ENCODE peak calls at places on chromosomes 4 and X, in four cellular contexts. L, C, A and R are unnamed samples.

GRCh38 chr4:144645621-144646522 is at the start of gene HHIP:
- DNase-seq in A (no peak), C (no peak), L (peak; percentile 47), R (no peak)

GRCh38 chrX:39301041-39301440 is 499.8 kb downstream of the MID1IP1 start:
- DNase-seq in L (no peak), A (no peak), C (no peak), R (no peak)

GRCh38 chr4:150591284-150591874 is 9.4 kb downstream of the MAB21L2 start:
- DNase-seq in A (no peak), L (peak; percentile 38), C (no peak), R (no peak)

GRCh38 chr4:72591547-72591946 is 22.5 kb upstream of the ADAMTS3 start:
- DNase-seq in C (no peak), A (no peak), L (no peak), R (no peak)

GRCh38 chr4:8525383-8526120 is 54.6 kb upstream of the GPR78 start:
- DNase-seq in C (no peak), L (peak; percentile 35), A (no peak), R (no peak)

GRCh38 chr4:7802093-7802726 is 137.5 kb downstream of the AFAP1 start:
- DNase-seq in A (peak; percentile 62), L (peak; percentile 84), C (peak; percentile 56), R (peak; percentile 77)

GRCh38 chrX:30620980-30621716 is 32.1 kb upstream of the GK start:
- DNase-seq in A (no peak), C (no peak), L (peak; percentile 92), R (no peak)

GRCh38 chr4:37477126-37477525 is 209.1 kb downstream of the RELL1 start:
- DNase-seq in L (no peak), C (no peak), A (no peak), R (no peak)

GRCh38 chrX:10833299-10834169 is 213.1 kb upstream of the MID1 start:
- DNase-seq in C (no peak), A (no peak), L (peak; percentile 1), R (peak; percentile 36)

GRCh38 chr4:113881256-113881655 is 98.2 kb downstream of the ARSJ start:
- DNase-seq in L (peak; percentile 71), C (no peak), A (no peak), R (no peak)

GRCh38 chr4:3262208-3263052 is 13.5 kb downstream of the MSANTD1 start:
- DNase-seq in C (no peak), L (no peak), A (no peak), R (peak; percentile 39)

GRCh38 chr4:102620697-102621497 is 119.7 kb downstream of the NFKB1 start:
- DNase-seq in A (no peak), L (peak; percentile 87), C (no peak), R (no peak)

GRCh38 chr4:38082424-38083374 is 122.5 kb downstream of the PTTG2 start:
- DNase-seq in C (no peak), L (peak; percentile 90), A (no peak), R (no peak)

GRCh38 chr4:97496298-97496873 is 646.9 kb downstream of the STPG2 start:
- DNase-seq in C (no peak), A (no peak), L (no peak), R (no peak)

GRCh38 chrX:15808254-15808653 is 18.0 kb downstream of the ZRSR2 start:
- DNase-seq in C (no peak), A (no peak), L (no peak), R (no peak)

GRCh38 chr4:24805036-24805435 is 9.7 kb downstream of the SOD3 start:
- DNase-seq in A (no peak), L (no peak), C (no peak), R (peak; percentile 54)

GRCh38 chr4:136558940-136559494 is 973.3 kb downstream of the PCDH18 start:
- DNase-seq in A (no peak), L (no peak), C (no peak), R (no peak)